ENCODE peak calls at places on chromosomes 12 and 14, in five cellular contexts. F is stimulated activated naive CD4-positive, alpha-beta T cell; K is iPS DF 6.9; S is glomerular endothelial cell; U is T-helper 9 cell. P is an unnamed sample.

GRCh38 chr12:92927436-92928116 is 1.5 kb downstream of the EEA1 start:
- DNase-seq in U (no peak), F (peak), K (no peak), S (peak), P (no peak)

GRCh38 chr12:118102609-118103008 is 1.2 kb downstream of the VSIG10 start:
- DNase-seq in S (no peak), F (no peak), U (no peak), K (no peak), P (no peak)

GRCh38 chr12:125773033-125773432 is 707.8 kb downstream of the AACS start:
- DNase-seq in K (peak), U (no peak), F (no peak), S (no peak), P (no peak)

GRCh38 chr12:19382111-19382526 is 57.2 kb upstream of the AEBP2 start:
- DNase-seq in K (no peak), F (no peak), S (peak), U (peak), P (no peak)

GRCh38 chr12:126362490-126362889 is 1297.3 kb downstream of the AACS start:
- DNase-seq in S (no peak), K (no peak), F (no peak), U (no peak), P (no peak)

GRCh38 chr12:23169012-23170003 is 544.3 kb downstream of the ETNK1 start:
- DNase-seq in S (no peak), K (no peak), F (no peak), U (no peak), P (no peak)

GRCh38 chr14:101711041-101711861 is 50.3 kb upstream of the PPP2R5C start:
- DNase-seq in U (no peak), F (no peak), S (no peak), K (no peak), P (no peak)

GRCh38 chr12:10310926-10311705 is 3.4 kb downstream of the KLRD1 start:
- DNase-seq in F (no peak), K (no peak), S (no peak), U (no peak), P (no peak)

GRCh38 chr12:65497645-65498044 is 219.2 kb downstream of the MSRB3 start:
- DNase-seq in K (no peak), S (no peak), U (no peak), F (no peak), P (no peak)

GRCh38 chr12:48813464-48814312 is 4.6 kb upstream of the CACNB3 start:
- DNase-seq in U (no peak), K (no peak), F (no peak), S (no peak), P (no peak)

GRCh38 chr12:88793091-88793490 is 212.8 kb upstream of the KITLG start:
- DNase-seq in K (no peak), F (no peak), S (no peak), U (no peak), P (no peak)

GRCh38 chr12:19597304-19598066 is 158.2 kb downstream of the AEBP2 start:
- DNase-seq in F (no peak), S (no peak), K (no peak), U (no peak), P (no peak)

GRCh38 chr12:29032431-29032830 is 116.6 kb upstream of the FAR2 start:
- DNase-seq in U (no peak), F (no peak), S (no peak), K (no peak), P (no peak)

GRCh38 chr14:95319312-95320075 is at the start of gene CLMN:
- DNase-seq in K (no peak), F (peak), S (no peak), U (peak), P (peak)

GRCh38 chr12:110677206-110677911 is 11.6 kb downstream of the HVCN1 start:
- DNase-seq in F (peak), S (no peak), K (no peak), U (no peak), P (no peak)

GRCh38 chr12:92602476-92602875 is 100.3 kb upstream of the PLEKHG7 start:
- DNase-seq in K (no peak), F (no peak), S (no peak), U (no peak), P (no peak)

GRCh38 chr12:64691227-64691792 is 67.9 kb downstream of the GNS start:
- DNase-seq in K (peak), F (no peak), S (no peak), U (no peak), P (no peak)

GRCh38 chr14:105076805-105077648 is 11.8 kb upstream of the GPR132 start:
- DNase-seq in S (no peak), K (no peak), F (peak), U (no peak), P (no peak)

GRCh38 chr14:31189346-31190219 is 18.0 kb downstream of the HECTD1 start:
- DNase-seq in K (no peak), F (no peak), S (no peak), U (no peak), P (no peak)

GRCh38 chr12:49703647-49704137 is 3.5 kb downstream of the FMNL3 start:
- DNase-seq in U (no peak), S (no peak), F (peak), K (no peak), P (peak)

GRCh38 chr14:51441001-51441400 is 201.0 kb downstream of the TMX1 start:
- DNase-seq in K (no peak), F (no peak), U (no peak), S (no peak), P (no peak)